ENCODE peak calls at places on chromosomes 5 and 9, in seven cellular contexts. One of them, this sample, is unnamed.

GRCh38 chr9:125558453-125559084 is 148.4 kb downstream of the MAPKAP1 start:
- DNase-seq in lower leg skin: no peak
- DNase-seq in foreskin fibroblast: peak
- DNase-seq in heart right ventricle: peak
- DNase-seq in GM23338: peak
- DNase-seq in psoas muscle: no peak
- DNase-seq in BJ: no peak
- DNase-seq in this sample: peak

GRCh38 chr9:134321957-134322741 is 4.1 kb upstream of the RXRA start:
- DNase-seq in psoas muscle: peak
- DNase-seq in BJ: no peak
- DNase-seq in GM23338: no peak
- DNase-seq in heart right ventricle: no peak
- DNase-seq in foreskin fibroblast: no peak
- DNase-seq in lower leg skin: peak
- DNase-seq in this sample: no peak

GRCh38 chr5:1545798-1546355 is 22.1 kb upstream of the LPCAT1 start:
- DNase-seq in psoas muscle: no peak
- DNase-seq in foreskin fibroblast: no peak
- DNase-seq in lower leg skin: peak
- DNase-seq in BJ: no peak
- DNase-seq in GM23338: no peak
- DNase-seq in heart right ventricle: no peak
- DNase-seq in this sample: peak

GRCh38 chr9:72129271-72130156 is 19.7 kb upstream of the GDA start:
- DNase-seq in GM23338: no peak
- DNase-seq in heart right ventricle: no peak
- DNase-seq in psoas muscle: no peak
- DNase-seq in BJ: no peak
- DNase-seq in foreskin fibroblast: no peak
- DNase-seq in lower leg skin: no peak
- DNase-seq in this sample: no peak

GRCh38 chr9:91758491-91758981 is 191.5 kb downstream of the ROR2 start:
- DNase-seq in BJ: no peak
- DNase-seq in GM23338: peak
- DNase-seq in foreskin fibroblast: peak
- DNase-seq in heart right ventricle: no peak
- DNase-seq in lower leg skin: no peak
- DNase-seq in psoas muscle: no peak
- DNase-seq in this sample: peak

GRCh38 chr5:135846311-135846710 is 11.8 kb downstream of the SLC25A48 start:
- DNase-seq in foreskin fibroblast: no peak
- DNase-seq in heart right ventricle: no peak
- DNase-seq in psoas muscle: no peak
- DNase-seq in lower leg skin: peak
- DNase-seq in BJ: no peak
- DNase-seq in GM23338: no peak
- DNase-seq in this sample: no peak

GRCh38 chr9:2307480-2307879 is 292.3 kb downstream of the SMARCA2 start:
- DNase-seq in GM23338: no peak
- DNase-seq in lower leg skin: no peak
- DNase-seq in psoas muscle: no peak
- DNase-seq in heart right ventricle: no peak
- DNase-seq in foreskin fibroblast: peak
- DNase-seq in BJ: peak
- DNase-seq in this sample: peak

GRCh38 chr9:130042406-130042930 is 521 bp downstream of the FNBP1 start:
- DNase-seq in BJ: no peak
- DNase-seq in psoas muscle: peak
- DNase-seq in lower leg skin: peak
- DNase-seq in GM23338: peak
- DNase-seq in heart right ventricle: peak
- DNase-seq in foreskin fibroblast: peak
- DNase-seq in this sample: no peak

GRCh38 chr5:119036101-119036762 is 34.7 kb upstream of the DMXL1 start:
- DNase-seq in BJ: peak
- DNase-seq in lower leg skin: no peak
- DNase-seq in heart right ventricle: no peak
- DNase-seq in GM23338: no peak
- DNase-seq in psoas muscle: no peak
- DNase-seq in foreskin fibroblast: peak
- DNase-seq in this sample: peak

GRCh38 chr9:114606597-114607207 is 4.4 kb upstream of the TMEM268 start:
- DNase-seq in heart right ventricle: peak
- DNase-seq in GM23338: no peak
- DNase-seq in foreskin fibroblast: peak
- DNase-seq in lower leg skin: no peak
- DNase-seq in BJ: no peak
- DNase-seq in psoas muscle: peak
- DNase-seq in this sample: no peak

GRCh38 chr9:128296340-128297220 is 20.5 kb downstream of the SWI5 start:
- DNase-seq in BJ: no peak
- DNase-seq in psoas muscle: no peak
- DNase-seq in foreskin fibroblast: no peak
- DNase-seq in lower leg skin: no peak
- DNase-seq in heart right ventricle: no peak
- DNase-seq in GM23338: no peak
- DNase-seq in this sample: no peak

GRCh38 chr5:7638456-7638855 is 212.5 kb downstream of the CFAP90 start:
- DNase-seq in psoas muscle: peak
- DNase-seq in foreskin fibroblast: no peak
- DNase-seq in GM23338: no peak
- DNase-seq in BJ: no peak
- DNase-seq in heart right ventricle: no peak
- DNase-seq in lower leg skin: no peak
- DNase-seq in this sample: no peak

GRCh38 chr9:83596899-83597504 is 25.9 kb upstream of the IDNK start:
- DNase-seq in psoas muscle: no peak
- DNase-seq in lower leg skin: no peak
- DNase-seq in BJ: no peak
- DNase-seq in GM23338: peak
- DNase-seq in heart right ventricle: peak
- DNase-seq in foreskin fibroblast: peak
- DNase-seq in this sample: peak

GRCh38 chr9:96251451-96251850 is 50.5 kb downstream of the HSD17B3 start:
- DNase-seq in heart right ventricle: no peak
- DNase-seq in GM23338: no peak
- DNase-seq in foreskin fibroblast: no peak
- DNase-seq in psoas muscle: no peak
- DNase-seq in lower leg skin: no peak
- DNase-seq in BJ: no peak
- DNase-seq in this sample: peak

GRCh38 chr5:72013741-72014703 is 93.3 kb upstream of the MAP1B start:
- DNase-seq in BJ: no peak
- DNase-seq in heart right ventricle: no peak
- DNase-seq in foreskin fibroblast: peak
- DNase-seq in GM23338: peak
- DNase-seq in psoas muscle: no peak
- DNase-seq in lower leg skin: no peak
- DNase-seq in this sample: peak

GRCh38 chr9:82206490-82206889 is 217.9 kb downstream of the SPATA31D1 start:
- DNase-seq in GM23338: no peak
- DNase-seq in lower leg skin: no peak
- DNase-seq in psoas muscle: no peak
- DNase-seq in foreskin fibroblast: peak
- DNase-seq in BJ: peak
- DNase-seq in heart right ventricle: no peak
- DNase-seq in this sample: peak

GRCh38 chr9:75101004-75101601 is 12.8 kb downstream of the OSTF1 start:
- DNase-seq in heart right ventricle: no peak
- DNase-seq in psoas muscle: no peak
- DNase-seq in BJ: no peak
- DNase-seq in lower leg skin: no peak
- DNase-seq in GM23338: peak
- DNase-seq in foreskin fibroblast: no peak
- DNase-seq in this sample: no peak

GRCh38 chr5:126591549-126591948 is 3.5 kb downstream of the ALDH7A1 start:
- DNase-seq in GM23338: peak
- DNase-seq in foreskin fibroblast: no peak
- DNase-seq in BJ: no peak
- DNase-seq in psoas muscle: no peak
- DNase-seq in lower leg skin: no peak
- DNase-seq in heart right ventricle: no peak
- DNase-seq in this sample: no peak

GRCh38 chr9:83034026-83034425 is 28.9 kb downstream of the RASEF start:
- DNase-seq in heart right ventricle: no peak
- DNase-seq in lower leg skin: no peak
- DNase-seq in psoas muscle: no peak
- DNase-seq in BJ: no peak
- DNase-seq in foreskin fibroblast: no peak
- DNase-seq in GM23338: no peak
- DNase-seq in this sample: no peak

GRCh38 chr5:45779874-45780671 is 83.9 kb upstream of the HCN1 start:
- DNase-seq in lower leg skin: no peak
- DNase-seq in foreskin fibroblast: no peak
- DNase-seq in BJ: no peak
- DNase-seq in GM23338: no peak
- DNase-seq in heart right ventricle: no peak
- DNase-seq in psoas muscle: no peak
- DNase-seq in this sample: no peak

GRCh38 chr9:7906783-7907182 is 107.2 kb upstream of the DMAC1 start:
- DNase-seq in psoas muscle: no peak
- DNase-seq in foreskin fibroblast: peak
- DNase-seq in GM23338: no peak
- DNase-seq in lower leg skin: no peak
- DNase-seq in BJ: no peak
- DNase-seq in heart right ventricle: no peak
- DNase-seq in this sample: no peak

GRCh38 chr5:36180556-36181350 is 28.8 kb downstream of the SKP2 start:
- DNase-seq in foreskin fibroblast: no peak
- DNase-seq in GM23338: no peak
- DNase-seq in lower leg skin: no peak
- DNase-seq in heart right ventricle: no peak
- DNase-seq in psoas muscle: no peak
- DNase-seq in BJ: no peak
- DNase-seq in this sample: no peak

GRCh38 chr5:11306365-11306764 is 545.3 kb upstream of the DAP start:
- DNase-seq in heart right ventricle: no peak
- DNase-seq in psoas muscle: no peak
- DNase-seq in lower leg skin: no peak
- DNase-seq in BJ: no peak
- DNase-seq in foreskin fibroblast: no peak
- DNase-seq in GM23338: no peak
- DNase-seq in this sample: no peak

GRCh38 chr5:11298877-11299276 is 537.8 kb upstream of the DAP start:
- DNase-seq in psoas muscle: no peak
- DNase-seq in heart right ventricle: no peak
- DNase-seq in foreskin fibroblast: no peak
- DNase-seq in lower leg skin: no peak
- DNase-seq in BJ: no peak
- DNase-seq in GM23338: no peak
- DNase-seq in this sample: no peak

GRCh38 chr5:11302663-11303062 is 541.6 kb upstream of the DAP start:
- DNase-seq in lower leg skin: no peak
- DNase-seq in GM23338: no peak
- DNase-seq in BJ: no peak
- DNase-seq in psoas muscle: no peak
- DNase-seq in heart right ventricle: no peak
- DNase-seq in foreskin fibroblast: no peak
- DNase-seq in this sample: no peak

DNA sequence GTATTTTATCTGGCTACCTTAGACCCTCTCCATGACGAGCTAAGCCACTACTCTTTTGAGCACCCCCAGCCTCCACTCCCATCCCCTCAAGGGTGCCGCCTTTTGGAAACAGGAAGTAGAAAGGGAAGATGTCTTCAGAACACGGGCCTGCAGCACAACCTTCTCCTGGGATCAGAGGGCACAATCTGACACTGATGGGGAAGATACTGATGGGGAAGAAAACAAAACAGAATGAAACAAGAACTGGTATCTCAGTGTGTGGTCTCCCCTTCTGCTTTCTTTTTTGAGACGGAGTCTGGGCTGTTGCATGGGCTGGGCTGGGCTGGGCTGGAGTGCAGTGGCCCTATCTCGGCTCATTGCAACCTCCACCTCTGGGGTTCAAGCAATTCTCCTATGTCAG is 539.7 kb upstream of the DAP start:
- DNase-seq in psoas muscle: no peak
- DNase-seq in heart right ventricle: no peak
- DNase-seq in foreskin fibroblast: no peak
- DNase-seq in BJ: no peak
- DNase-seq in lower leg skin: no peak
- DNase-seq in GM23338: no peak
- DNase-seq in this sample: no peak
- H3K4me3 ChIP-seq in psoas muscle: no peak
- H3K4me3 ChIP-seq in heart right ventricle: no peak
- H3K4me3 ChIP-seq in foreskin fibroblast: no peak
- H3K4me3 ChIP-seq in BJ: no peak
- H3K4me3 ChIP-seq in lower leg skin: no peak
- H3K4me3 ChIP-seq in GM23338: no peak
- H3K4me3 ChIP-seq in this sample: no peak

GRCh38 chr5:160787247-160787646 is 64.8 kb downstream of the ATP10B start:
- DNase-seq in GM23338: peak
- DNase-seq in lower leg skin: no peak
- DNase-seq in foreskin fibroblast: no peak
- DNase-seq in heart right ventricle: no peak
- DNase-seq in BJ: no peak
- DNase-seq in psoas muscle: no peak
- DNase-seq in this sample: peak
- TF ChIP-seq CTCF in GM23338: peak
- TF ChIP-seq CTCF in lower leg skin: no peak
- TF ChIP-seq CTCF in foreskin fibroblast: no peak
- TF ChIP-seq CTCF in heart right ventricle: peak
- TF ChIP-seq CTCF in BJ: no peak
- TF ChIP-seq CTCF in psoas muscle: no peak
- TF ChIP-seq CTCF in this sample: peak

DNA sequence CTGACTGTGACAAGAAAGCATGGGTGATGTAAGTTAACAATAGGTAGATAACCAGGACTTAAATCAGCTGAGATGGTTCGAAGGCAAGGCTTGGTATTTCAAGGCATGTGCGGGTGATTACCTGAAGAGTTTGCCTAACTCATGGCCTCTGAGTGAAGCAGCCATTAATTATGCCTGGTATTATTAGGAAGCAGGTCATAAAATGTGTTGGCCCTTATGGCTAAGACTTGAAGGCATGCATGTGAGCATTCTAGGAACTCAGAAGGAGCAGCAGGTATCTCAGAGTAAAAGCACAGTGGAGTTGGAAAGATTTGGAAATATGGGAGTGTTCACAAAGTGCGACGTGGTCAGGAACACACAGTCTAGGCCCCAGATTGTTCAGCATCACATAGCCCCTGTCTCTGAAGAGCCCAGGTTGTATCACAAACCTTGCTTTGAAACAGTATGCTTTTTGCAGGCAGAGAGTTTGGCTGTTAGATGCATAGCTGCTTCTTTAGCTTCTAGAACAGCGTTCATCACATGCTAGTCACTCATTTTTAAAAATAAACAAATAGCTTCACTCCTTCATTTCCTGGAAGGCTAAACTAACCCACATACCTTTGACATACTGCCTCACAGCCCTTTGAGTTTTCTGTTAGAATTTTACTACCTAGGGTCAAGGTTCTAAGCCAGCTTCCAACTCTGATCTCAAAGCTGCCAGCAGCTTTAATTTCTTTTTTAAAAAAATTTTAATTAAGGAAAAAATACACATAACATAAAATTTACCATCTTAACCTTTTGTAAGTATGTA is 2.1 kb downstream of the HEXB start:
- DNase-seq in foreskin fibroblast: peak
- DNase-seq in psoas muscle: no peak
- DNase-seq in BJ: no peak
- DNase-seq in heart right ventricle: no peak
- DNase-seq in GM23338: no peak
- DNase-seq in lower leg skin: no peak
- DNase-seq in this sample: no peak
- H3K4me3 ChIP-seq in foreskin fibroblast: peak
- H3K4me3 ChIP-seq in psoas muscle: peak
- H3K4me3 ChIP-seq in BJ: no peak
- H3K4me3 ChIP-seq in heart right ventricle: no peak
- H3K4me3 ChIP-seq in GM23338: no peak
- H3K4me3 ChIP-seq in lower leg skin: no peak
- H3K4me3 ChIP-seq in this sample: no peak

GRCh38 chr5:171647043-171647899 is 138.3 kb upstream of the SMIM23 start:
- DNase-seq in BJ: no peak
- DNase-seq in GM23338: no peak
- DNase-seq in lower leg skin: no peak
- DNase-seq in heart right ventricle: no peak
- DNase-seq in foreskin fibroblast: no peak
- DNase-seq in psoas muscle: no peak
- DNase-seq in this sample: peak
- TF ChIP-seq CTCF in BJ: no peak
- TF ChIP-seq CTCF in GM23338: no peak
- TF ChIP-seq CTCF in lower leg skin: no peak
- TF ChIP-seq CTCF in heart right ventricle: no peak
- TF ChIP-seq CTCF in foreskin fibroblast: no peak
- TF ChIP-seq CTCF in psoas muscle: no peak
- TF ChIP-seq CTCF in this sample: peak